ENCODE peak calls at places on chromosomes 11 and 22, in ten cellular contexts. One of them, this sample, is unnamed.

GRCh38 chr11:24861440-24861839 is 364.6 kb downstream of the LUZP2 start:
- DNase-seq in posterior cingulate gyrus: no peak
- DNase-seq in fibroblast of lung: no peak
- DNase-seq in amygdala: no peak
- DNase-seq in HCEC 1CT: no peak
- DNase-seq in left colon: no peak
- DNase-seq in activated T-cell treated with anti-CD3 and anti-CD28 coated beads for 1 hour: no peak
- DNase-seq in Caco-2: no peak
- DNase-seq in H9: no peak
- DNase-seq in OCI-LY7: no peak
- DNase-seq in this sample: no peak

GRCh38 chr11:13114566-13115465 is 105.7 kb downstream of the RASSF10 start:
- DNase-seq in Caco-2: peak
- DNase-seq in amygdala: peak
- DNase-seq in fibroblast of lung: no peak
- DNase-seq in posterior cingulate gyrus: peak
- DNase-seq in activated T-cell treated with anti-CD3 and anti-CD28 coated beads for 1 hour: no peak
- DNase-seq in HCEC 1CT: no peak
- DNase-seq in left colon: peak
- DNase-seq in OCI-LY7: no peak
- DNase-seq in H9: peak
- DNase-seq in this sample: no peak

GRCh38 chr11:119691020-119691666 is 37.9 kb downstream of the NECTIN1 start:
- DNase-seq in H9: no peak
- DNase-seq in left colon: no peak
- DNase-seq in posterior cingulate gyrus: no peak
- DNase-seq in HCEC 1CT: no peak
- DNase-seq in OCI-LY7: no peak
- DNase-seq in activated T-cell treated with anti-CD3 and anti-CD28 coated beads for 1 hour: no peak
- DNase-seq in amygdala: no peak
- DNase-seq in Caco-2: no peak
- DNase-seq in fibroblast of lung: no peak
- DNase-seq in this sample: no peak

GRCh38 chr11:113806403-113806802 is 26.8 kb downstream of the CLDN25 start:
- DNase-seq in Caco-2: peak
- DNase-seq in fibroblast of lung: peak
- DNase-seq in amygdala: no peak
- DNase-seq in posterior cingulate gyrus: no peak
- DNase-seq in OCI-LY7: peak
- DNase-seq in activated T-cell treated with anti-CD3 and anti-CD28 coated beads for 1 hour: no peak
- DNase-seq in left colon: peak
- DNase-seq in H9: peak
- DNase-seq in HCEC 1CT: peak
- DNase-seq in this sample: no peak

GRCh38 chr22:43848366-43849171 is 13.7 kb downstream of the SULT4A1 start:
- DNase-seq in fibroblast of lung: peak
- DNase-seq in activated T-cell treated with anti-CD3 and anti-CD28 coated beads for 1 hour: no peak
- DNase-seq in posterior cingulate gyrus: no peak
- DNase-seq in OCI-LY7: no peak
- DNase-seq in amygdala: no peak
- DNase-seq in HCEC 1CT: no peak
- DNase-seq in left colon: no peak
- DNase-seq in Caco-2: no peak
- DNase-seq in H9: peak
- DNase-seq in this sample: no peak

GRCh38 chr11:17434108-17434507 is 42.5 kb downstream of the ABCC8 start:
- DNase-seq in activated T-cell treated with anti-CD3 and anti-CD28 coated beads for 1 hour: no peak
- DNase-seq in left colon: no peak
- DNase-seq in amygdala: no peak
- DNase-seq in H9: no peak
- DNase-seq in Caco-2: no peak
- DNase-seq in posterior cingulate gyrus: no peak
- DNase-seq in fibroblast of lung: no peak
- DNase-seq in OCI-LY7: no peak
- DNase-seq in HCEC 1CT: no peak
- DNase-seq in this sample: no peak

GRCh38 chr11:120375076-120375475 is 38.9 kb downstream of the ARHGEF12 start:
- DNase-seq in fibroblast of lung: no peak
- DNase-seq in posterior cingulate gyrus: no peak
- DNase-seq in OCI-LY7: no peak
- DNase-seq in HCEC 1CT: no peak
- DNase-seq in amygdala: no peak
- DNase-seq in H9: no peak
- DNase-seq in Caco-2: no peak
- DNase-seq in left colon: no peak
- DNase-seq in activated T-cell treated with anti-CD3 and anti-CD28 coated beads for 1 hour: no peak
- DNase-seq in this sample: no peak

GRCh38 chr11:70631624-70632047 is 233.3 kb downstream of the CTTN start:
- DNase-seq in H9: no peak
- DNase-seq in Caco-2: no peak
- DNase-seq in HCEC 1CT: no peak
- DNase-seq in activated T-cell treated with anti-CD3 and anti-CD28 coated beads for 1 hour: no peak
- DNase-seq in posterior cingulate gyrus: no peak
- DNase-seq in OCI-LY7: no peak
- DNase-seq in left colon: no peak
- DNase-seq in amygdala: no peak
- DNase-seq in fibroblast of lung: no peak
- DNase-seq in this sample: no peak

GRCh38 chr11:130894322-130895025 is 21.8 kb downstream of the SNX19 start:
- DNase-seq in H9: peak
- DNase-seq in amygdala: peak
- DNase-seq in fibroblast of lung: peak
- DNase-seq in HCEC 1CT: peak
- DNase-seq in activated T-cell treated with anti-CD3 and anti-CD28 coated beads for 1 hour: peak
- DNase-seq in posterior cingulate gyrus: peak
- DNase-seq in Caco-2: peak
- DNase-seq in OCI-LY7: peak
- DNase-seq in left colon: peak
- DNase-seq in this sample: peak

GRCh38 chr11:11396290-11397042 is 43.4 kb upstream of the CSNK2A3 start:
- DNase-seq in Caco-2: no peak
- DNase-seq in posterior cingulate gyrus: no peak
- DNase-seq in fibroblast of lung: peak
- DNase-seq in activated T-cell treated with anti-CD3 and anti-CD28 coated beads for 1 hour: no peak
- DNase-seq in HCEC 1CT: peak
- DNase-seq in left colon: no peak
- DNase-seq in amygdala: no peak
- DNase-seq in H9: no peak
- DNase-seq in OCI-LY7: no peak
- DNase-seq in this sample: no peak

GRCh38 chr11:120332822-120333716 is 3.1 kb upstream of the ARHGEF12 start:
- DNase-seq in H9: no peak
- DNase-seq in fibroblast of lung: peak
- DNase-seq in activated T-cell treated with anti-CD3 and anti-CD28 coated beads for 1 hour: no peak
- DNase-seq in HCEC 1CT: no peak
- DNase-seq in amygdala: no peak
- DNase-seq in OCI-LY7: no peak
- DNase-seq in left colon: no peak
- DNase-seq in posterior cingulate gyrus: no peak
- DNase-seq in Caco-2: no peak
- DNase-seq in this sample: no peak

GRCh38 chr22:46710842-46711241 is 27.2 kb downstream of the CERK start:
- DNase-seq in HCEC 1CT: no peak
- DNase-seq in amygdala: no peak
- DNase-seq in posterior cingulate gyrus: no peak
- DNase-seq in left colon: no peak
- DNase-seq in activated T-cell treated with anti-CD3 and anti-CD28 coated beads for 1 hour: no peak
- DNase-seq in Caco-2: no peak
- DNase-seq in H9: no peak
- DNase-seq in fibroblast of lung: peak
- DNase-seq in OCI-LY7: no peak
- DNase-seq in this sample: no peak

This sample was measured in T-helper 9 cell.